ENCODE peak calls at places on chromosome 4, in five cellular contexts. J is H9, B is nephron progenitor cell, P is lower leg skin, I is neuronal stem cell. O is an unnamed sample.

GRCh38 chr4:53586121-53586816 is 5.0 kb downstream of the LNX1 start:
- DNase-seq in J (no peak), P (no peak), I (no peak), B (no peak), O (no peak)

GRCh38 chr4:5404073-5404472 is 304.3 kb downstream of the EVC2 start:
- DNase-seq in P (peak; percentile 40), I (no peak), B (no peak), J (no peak), O (no peak)

GRCh38 chr4:73607375-73608026 is 12.7 kb downstream of the RASSF6 start:
- DNase-seq in B (no peak), I (no peak), P (no peak), J (no peak), O (no peak)

GRCh38 chr4:182554736-182555135 is 311.5 kb downstream of the TENM3 start:
- DNase-seq in J (no peak), B (no peak), I (no peak), P (no peak), O (no peak)

GRCh38 chr4:105619193-105619931 is 66.9 kb downstream of the ARHGEF38 start:
- DNase-seq in B (no peak), I (no peak), P (no peak), J (no peak), O (peak; percentile 86)

GRCh38 chr4:94507708-94508107 is 56.0 kb downstream of the PDLIM5 start:
- DNase-seq in B (no peak), J (no peak), I (no peak), P (no peak), O (no peak)

GRCh38 chr4:86264269-86264668 is 95.6 kb downstream of the MAPK10 start:
- DNase-seq in B (no peak), J (no peak), I (no peak), P (no peak), O (peak; percentile 32)

GRCh38 chr4:93788712-93789111 is 39.8 kb upstream of the ATOH1 start:
- DNase-seq in B (no peak), P (no peak), J (no peak), I (no peak), O (no peak)

GRCh38 chr4:73776363-73776762 is 36.0 kb downstream of the CXCL8 start:
- DNase-seq in J (no peak), I (no peak), B (no peak), P (no peak), O (peak; percentile 68)

GRCh38 chr4:120922390-120923200 is at the start of gene PRDM5:
- DNase-seq in B (peak; percentile 72), J (peak; percentile 78), P (peak; percentile 88), I (peak; percentile 64), O (peak; percentile 79)

GRCh38 chr4:7135389-7135746 is 57.0 kb upstream of the SORCS2 start:
- DNase-seq in I (no peak), J (no peak), B (no peak), P (no peak), O (peak; percentile 74)

GRCh38 chr4:119692001-119692400 is 63.4 kb upstream of the PDE5A start:
- DNase-seq in J (no peak), B (no peak), I (no peak), P (no peak), O (no peak)

GRCh38 chr4:88138561-88138960 is 19.9 kb downstream of the ABCG2 start:
- DNase-seq in P (no peak), J (no peak), I (no peak), B (no peak), O (no peak)

GRCh38 chr4:35700663-35701062 is 543.7 kb downstream of the ARAP2 start:
- DNase-seq in B (no peak), P (no peak), J (no peak), I (no peak), O (no peak)

GRCh38 chr4:53780736-53781400 is 189.6 kb upstream of the LNX1 start:
- DNase-seq in I (no peak), J (no peak), B (no peak), P (no peak), O (no peak)

GRCh38 chr4:142428715-142429114 is 417.4 kb downstream of the INPP4B start:
- DNase-seq in J (no peak), I (no peak), B (no peak), P (no peak), O (no peak)

GRCh38 chr4:101885574-101885973 is 95.0 kb downstream of the BANK1 start:
- DNase-seq in B (no peak), P (no peak), I (no peak), J (no peak), O (no peak)

GRCh38 chr4:88758264-88758663 is 60.6 kb upstream of the NAP1L5 start:
- DNase-seq in I (no peak), J (no peak), B (no peak), P (no peak), O (no peak)

GRCh38 chr4:151228196-151229119 is 48.5 kb upstream of the PRSS48 start:
- DNase-seq in P (no peak), I (no peak), J (no peak), B (no peak), O (peak; percentile 14)

GRCh38 chr4:3875466-3875865 is 109.3 kb downstream of the ADRA2C start:
- DNase-seq in I (no peak), B (no peak), J (no peak), P (peak; percentile 48), O (no peak)

GRCh38 chr4:165872443-165873297 is at the start of gene TLL1:
- DNase-seq in J (peak; percentile 34), I (no peak), B (peak; percentile 39), P (peak; percentile 80), O (peak; percentile 50)

O was measured in SJCRH30.